ENCODE peak calls at places on chromosomes 16 and 17, in five cellular contexts. O is GM23248, I is MM.1S, X is OCI-LY7, V is SK-N-SH. L is an unnamed sample.

GRCh38 chr16:54237-54581 is 581 bp downstream of the SNRNP25 start:
- DNase-seq in V (no peak), X (no peak), O (no peak), I (no peak), L (no peak)

GRCh38 chr16:53518550-53519416 is 15.8 kb upstream of the AKTIP start:
- DNase-seq in X (peak; percentile 80), I (peak; percentile 96), V (no peak), O (peak; percentile 8), L (no peak)

GRCh38 chr16:3131755-3132377 is 3.0 kb upstream of the ZNF213 start:
- DNase-seq in V (peak; percentile 68), X (peak; percentile 57), O (peak; percentile 70), I (peak; percentile 46), L (peak; percentile 75)

GRCh38 chr16:72879846-72880245 is 168.1 kb downstream of the ZFHX3 start:
- DNase-seq in O (no peak), V (no peak), I (no peak), X (no peak), L (no peak)

GRCh38 chr17:49861150-49861884 is 13.4 kb upstream of the TAC4 start:
- DNase-seq in I (peak; percentile 30), V (peak; percentile 93), X (peak; percentile 63), O (peak; percentile 60), L (peak; percentile 75)

GRCh38 chr16:79257958-79258490 is 342.5 kb downstream of the MAF start:
- DNase-seq in O (no peak), I (no peak), X (no peak), V (no peak), L (no peak)

GRCh38 chr17:45849536-45849990 is 4.9 kb downstream of the SPPL2C start:
- DNase-seq in V (no peak), O (no peak), X (no peak), I (no peak), L (no peak)

GRCh38 chr17:7177954-7178477 is 1.2 kb downstream of the ASGR1 start:
- DNase-seq in X (no peak), O (peak; percentile 61), I (no peak), V (peak; percentile 70), L (no peak)

GRCh38 chr16:50841081-50841886 is 99.4 kb downstream of the CYLD start:
- DNase-seq in O (peak; percentile 13), I (no peak), V (no peak), X (no peak), L (no peak)

GRCh38 chr17:41782142-41782541 is 4.4 kb downstream of the JUP start:
- DNase-seq in O (no peak), X (no peak), I (no peak), V (no peak), L (no peak)

GRCh38 chr17:13835151-13835550 is 233.4 kb upstream of the HS3ST3A1 start:
- DNase-seq in X (no peak), I (no peak), V (no peak), O (peak; percentile 29), L (peak; percentile 16)

GRCh38 chr17:34763727-34764665 is 184.6 kb downstream of the TMEM132E start:
- DNase-seq in X (no peak), O (peak; percentile 4), V (no peak), I (no peak), L (no peak)
- H2AFZ ChIP-seq in X (no peak overlapping the region), O (no peak overlapping the region), V (no peak overlapping the region), I (no peak overlapping the region), L (no peak overlapping the region)

DNA sequence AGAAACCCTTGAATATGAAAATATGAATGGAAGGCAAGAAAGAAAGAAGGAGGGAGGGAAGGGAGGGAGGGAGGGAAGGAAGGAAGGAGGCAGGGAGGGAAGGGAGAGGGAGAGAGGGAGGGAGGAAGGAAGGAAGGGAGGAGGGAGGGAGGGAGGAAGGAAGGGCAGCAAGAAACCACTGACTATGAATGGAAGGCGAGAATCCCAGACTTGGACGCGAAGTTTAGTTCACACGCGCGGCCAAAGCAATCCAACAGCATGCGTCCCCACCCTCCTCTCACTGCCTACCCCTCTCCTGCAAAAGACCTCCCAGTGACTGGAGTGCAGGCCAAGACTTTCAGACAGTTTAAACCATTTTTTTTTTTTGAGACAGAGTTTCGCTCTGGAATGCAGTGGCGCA is 7.9 kb upstream of the SMARCD2 start:
- DNase-seq in X (no peak), V (no peak), O (no peak), I (peak; percentile 2), L (peak; percentile 40)
- H3K9me2 ChIP-seq in X (no peaks in the 10 kb centered on the region), V (no peaks in the 10 kb centered on the region), O (no peaks in the 10 kb centered on the region), I (no peaks in the 10 kb centered on the region), L (no peaks in the 10 kb centered on the region)

DNA sequence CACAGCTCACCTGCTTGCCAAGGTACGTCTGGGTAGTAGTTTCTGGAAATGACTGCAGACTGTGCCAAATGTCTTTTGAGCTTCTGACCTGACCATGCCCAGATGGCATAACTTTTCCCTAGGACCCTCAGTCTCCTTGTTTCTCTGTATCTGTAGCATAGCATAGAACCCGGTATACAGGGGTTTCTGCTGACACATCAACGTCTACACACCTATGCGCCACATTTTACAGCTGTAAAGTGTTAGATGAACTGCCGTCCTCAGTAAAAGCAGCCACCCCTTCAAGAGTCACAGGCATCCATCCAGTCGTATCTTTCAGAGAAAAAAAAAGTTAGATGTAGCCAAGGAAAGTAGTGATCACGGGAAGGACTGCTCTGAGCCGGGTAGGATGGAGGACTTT is 17.4 kb downstream of the KCTD2 start:
- DNase-seq in O (no peak), X (no peak), V (no peak), I (no peak), L (no peak)
- H3K27ac ChIP-seq in O (no peak overlapping the region), X (no peak overlapping the region), V (no peak overlapping the region), I (no peak overlapping the region), L (no peak overlapping the region)

DNA sequence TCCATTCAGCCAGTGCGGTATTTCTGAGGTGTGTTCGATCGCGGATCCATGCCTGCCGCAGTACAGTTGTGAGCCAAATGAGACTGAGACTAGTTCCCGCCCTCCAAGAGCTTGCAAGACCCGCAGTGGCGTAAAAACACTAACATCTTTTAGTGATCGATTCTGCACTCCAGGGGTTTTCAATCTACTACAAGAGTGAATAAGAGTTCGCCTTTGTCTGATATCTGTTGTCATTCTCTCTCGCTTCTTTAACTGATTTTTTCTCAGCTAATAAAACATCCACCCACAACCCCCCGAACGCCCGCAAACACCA is 454 bp upstream of the RPL19 start:
- DNase-seq in O (no peak), V (no peak), X (no peak), I (no peak), L (no peak)
- H2AFZ ChIP-seq in O (peak overlapping the region; percentile 85), V (peak overlapping the region; percentile 98), X (peak overlapping the region; percentile 53), I (peak overlapping the region; percentile 72), L (peak overlapping the region; percentile 91)

GRCh38 chr17:76560036-76560876 is 20.4 kb downstream of the PRCD start:
- DNase-seq in V (no peak), X (no peak), O (no peak), I (no peak), L (no peak)

GRCh38 chr17:76554131-76554530 is 14.3 kb downstream of the PRCD start:
- DNase-seq in X (no peak), I (no peak), O (no peak), V (no peak), L (no peak)

GRCh38 chr17:76557368-76558209 is 17.7 kb downstream of the PRCD start:
- DNase-seq in V (peak; percentile 98), I (peak; percentile 97), X (peak; percentile 100), O (peak; percentile 99), L (peak; percentile 99)

GRCh38 chr17:76558210-76559095 is 18.6 kb downstream of the PRCD start:
- DNase-seq in V (peak; percentile 69), X (peak; percentile 57), I (peak; percentile 40), O (peak; percentile 63), L (peak; percentile 54)

GRCh38 chr17:76556759-76557367 is 17.0 kb downstream of the PRCD start:
- DNase-seq in O (peak; percentile 54), X (no peak), V (no peak), I (peak; percentile 43), L (peak; percentile 65)
- H3K9me2 ChIP-seq in O (no peaks in the 10 kb centered on the region), X (no peaks in the 10 kb centered on the region), V (no peaks in the 10 kb centered on the region), I (no peaks in the 10 kb centered on the region), L (no peaks in the 10 kb centered on the region)

GRCh38 chr16:67540756-67541155 is 12.1 kb downstream of the RIPOR1 start:
- DNase-seq in O (no peak), I (no peak), X (no peak), V (no peak), L (no peak)

GRCh38 chr16:67538666-67539101 is 10.1 kb downstream of the RIPOR1 start:
- DNase-seq in V (peak; percentile 38), O (peak; percentile 34), I (no peak), X (no peak), L (no peak)

GRCh38 chr16:67541391-67542263 is 13.0 kb downstream of the RIPOR1 start:
- DNase-seq in V (no peak), O (peak; percentile 43), X (no peak), I (no peak), L (peak; percentile 45)

GRCh38 chr16:67539271-67539670 is 10.6 kb downstream of the RIPOR1 start:
- DNase-seq in V (no peak), I (no peak), X (no peak), O (no peak), L (no peak)

DNA sequence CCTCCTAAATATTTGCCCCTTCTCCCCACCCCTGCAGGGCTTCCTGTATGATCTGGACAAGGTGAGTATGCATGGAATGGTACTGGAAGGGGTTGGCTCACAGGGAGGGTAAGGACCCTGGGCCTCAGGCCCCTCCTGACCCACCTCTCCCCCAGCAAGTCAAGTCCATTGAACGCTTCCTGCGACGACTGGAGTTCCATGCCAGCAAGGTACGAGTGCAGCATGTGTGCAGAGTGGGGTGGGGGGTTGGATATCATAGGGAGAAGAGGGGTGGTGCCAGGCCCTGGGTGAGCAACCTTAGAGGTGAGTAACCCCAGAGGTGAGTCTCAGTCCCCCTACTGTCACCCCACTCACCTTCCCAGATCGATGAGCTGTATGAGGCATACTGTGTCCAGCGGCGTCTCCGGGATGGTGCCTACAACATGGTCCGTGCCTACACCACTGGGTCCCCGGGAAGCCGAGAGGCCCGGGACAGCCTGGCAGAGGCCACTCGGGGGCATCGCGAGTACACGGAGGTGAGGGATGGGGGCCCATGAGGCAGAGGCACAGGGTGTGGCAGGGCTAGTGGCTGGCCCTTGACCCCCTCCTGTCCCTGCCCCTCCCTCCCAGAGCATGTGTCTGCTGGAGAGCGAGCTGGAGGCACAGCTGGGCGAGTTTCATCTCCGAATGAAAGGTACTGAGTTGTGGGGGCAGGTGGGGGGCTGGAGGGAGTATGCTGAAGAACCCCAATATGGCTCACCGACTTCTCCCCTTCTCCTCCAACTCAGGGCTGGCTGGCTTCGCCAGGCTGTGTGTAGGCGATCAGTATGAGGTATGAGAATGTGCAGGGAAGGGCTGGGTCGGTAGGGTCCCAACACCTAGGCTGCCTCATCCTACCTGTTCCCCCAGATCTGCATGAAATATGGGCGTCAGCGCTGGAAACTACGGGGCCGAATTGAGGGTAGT is 11.3 kb downstream of the RIPOR1 start:
- DNase-seq in I (no peak), X (no peak), O (no peak), V (no peak), L (no peak)
- H3K27ac ChIP-seq in I (no peak overlapping the region), X (no peak overlapping the region), O (no peak overlapping the region), V (no peak overlapping the region), L (no peak overlapping the region)